ENCODE peak calls at places on chromosomes 2 and 18, in four cellular contexts. R is K562, S is IMR-90, Y is GM12878. K is an unnamed sample.

GRCh38 chr2:160077912-160078585 is 15.6 kb upstream of the PLA2R1 start:
- DNase-seq in Y (no peak), S (no peak), R (no peak), K (no peak)

GRCh38 chr2:230847883-230848388 is 16.8 kb upstream of the ITM2C start:
- DNase-seq in Y (peak; percentile 44), R (peak; percentile 77), S (peak; percentile 77), K (peak; percentile 78)

GRCh38 chr2:126543081-126543480 is 112.9 kb upstream of the GYPC start:
- DNase-seq in R (no peak), S (no peak), Y (no peak), K (no peak)

GRCh38 chr2:218418717-218419458 is at the start of gene VIL1:
- DNase-seq in S (no peak), R (no peak), Y (no peak), K (no peak)

GRCh38 chr2:217456016-217456415 is 546.8 kb downstream of the TNS1 start:
- DNase-seq in S (peak; percentile 59), R (no peak), Y (no peak), K (no peak)

GRCh38 chr2:75098856-75099255 is 100.5 kb downstream of the TACR1 start:
- DNase-seq in R (no peak), S (peak; percentile 31), Y (no peak), K (peak; percentile 28)

GRCh38 chr2:213416832-213417231 is 132.6 kb downstream of the SPAG16 start:
- DNase-seq in R (no peak), S (no peak), Y (no peak), K (no peak)

GRCh38 chr2:151767536-151767935 is 33.3 kb upstream of the NEB start:
- DNase-seq in R (peak; percentile 21), Y (no peak), S (peak; percentile 15), K (peak; percentile 32)

GRCh38 chr2:170013802-170014551 is 164.0 kb upstream of the MYO3B start:
- DNase-seq in Y (no peak), R (peak; percentile 92), S (peak; percentile 10), K (peak; percentile 85)

GRCh38 chr2:185201063-185201462 is 537.5 kb upstream of the FSIP2 start:
- DNase-seq in Y (no peak), S (no peak), R (no peak), K (no peak)

GRCh38 chr18:48042431-48042830 is 112.0 kb upstream of the SMAD2 start:
- DNase-seq in S (no peak), R (no peak), Y (no peak), K (no peak)

GRCh38 chr2:217606296-217606695 is 396.5 kb downstream of the TNS1 start:
- DNase-seq in R (no peak), Y (no peak), S (no peak), K (no peak)

GRCh38 chr18:69401475-69402218 is 959 bp downstream of the DOK6 start:
- DNase-seq in S (peak; percentile 8), R (no peak), Y (no peak), K (peak; percentile 3)

GRCh38 chr18:21053127-21053526 is 58.5 kb downstream of the ROCK1 start:
- DNase-seq in R (no peak), S (peak; percentile 90), Y (no peak), K (no peak)

GRCh38 chr2:226185613-226186211 is 613.9 kb downstream of the IRS1 start:
- DNase-seq in Y (no peak), S (peak; percentile 98), R (no peak), K (no peak)

GRCh38 chr2:60527762-60528161 is 25.7 kb downstream of the BCL11A start:
- DNase-seq in R (no peak), Y (no peak), S (no peak), K (no peak)

GRCh38 chr2:102967451-102967850 is 205.6 kb downstream of the TMEM182 start:
- DNase-seq in R (no peak), S (no peak), Y (no peak), K (no peak)

GRCh38 chr18:27185025-27185763 is at the start of gene CHST9:
- DNase-seq in S (no peak), Y (no peak), R (no peak), K (no peak)

GRCh38 chr18:27276479-27276878 is 91.4 kb upstream of the CHST9 start:
- DNase-seq in S (no peak), R (no peak), Y (no peak), K (no peak)

GRCh38 chr2:20150110-20150706 is 74.7 kb downstream of the SDC1 start:
- DNase-seq in R (no peak), S (no peak), Y (no peak), K (no peak)

GRCh38 chr2:191846787-191847620 is at the start of gene CAVIN2:
- DNase-seq in R (peak; percentile 14), Y (peak; percentile 5), S (peak; percentile 90), K (peak; percentile 100)

GRCh38 chr18:3151379-3152264 is 68.1 kb downstream of the MYOM1 start:
- DNase-seq in Y (no peak), S (peak; percentile 52), R (peak; percentile 65), K (peak; percentile 35)

GRCh38 chr18:68803371-68803770 is 5.5 kb downstream of the CCDC102B start:
- DNase-seq in S (peak; percentile 95), Y (no peak), R (no peak), K (no peak)

GRCh38 chr2:201643216-201643651 is at the start of gene TMEM237:
- DNase-seq in S (peak; percentile 16), R (peak; percentile 56), Y (no peak), K (peak; percentile 61)

GRCh38 chr2:64538764-64539433 is 14.8 kb downstream of the AFTPH start:
- DNase-seq in Y (peak; percentile 49), R (no peak), S (peak; percentile 41), K (no peak)

GRCh38 chr18:31741096-31741735 is 19.5 kb downstream of the SLC25A52 start:
- DNase-seq in S (peak; percentile 36), R (peak; percentile 34), Y (peak; percentile 16), K (peak; percentile 44)

GRCh38 chr2:54866868-54867267 is 143.4 kb downstream of the EML6 start:
- DNase-seq in Y (peak; percentile 53), R (no peak), S (no peak), K (no peak)

GRCh38 chr2:188307850-188308283 is 16.2 kb downstream of the GULP1 start:
- DNase-seq in S (no peak), Y (no peak), R (no peak), K (peak; percentile 36)

GRCh38 chr2:67548317-67549095 is 151.4 kb downstream of the ETAA1 start:
- DNase-seq in R (no peak), S (no peak), Y (no peak), K (no peak)

GRCh38 chr2:231515603-231516002 is 14.6 kb downstream of the NMUR1 start:
- DNase-seq in S (no peak), R (peak; percentile 17), Y (no peak), K (no peak)

GRCh38 chr2:157443795-157444642 is at the start of gene CYTIP:
- DNase-seq in S (no peak), R (no peak), Y (peak; percentile 91), K (no peak)

GRCh38 chr2:105369777-105370690 is 28.8 kb downstream of the FHL2 start:
- DNase-seq in S (peak; percentile 86), Y (peak; percentile 55), R (peak; percentile 67), K (peak; percentile 85)

GRCh38 chr2:41199320-41199719 is 747.4 kb upstream of the SLC8A1 start:
- DNase-seq in Y (no peak), S (no peak), R (no peak), K (no peak)

GRCh38 chr2:223366566-223366965 is 235.6 kb downstream of the SCG2 start:
- DNase-seq in Y (no peak), R (no peak), S (no peak), K (no peak)

GRCh38 chr2:157911646-157912217 is 35.6 kb upstream of the ACVR1 start:
- DNase-seq in R (no peak), S (no peak), Y (no peak), K (no peak)

GRCh38 chr2:62199392-62200125 is 3.6 kb downstream of the B3GNT2 start:
- DNase-seq in R (no peak), Y (no peak), S (peak; percentile 65), K (no peak)

GRCh38 chr18:76672627-76673026 is 149.7 kb upstream of the ZNF236 start:
- DNase-seq in S (peak; percentile 81), R (no peak), Y (no peak), K (no peak)

GRCh38 chr2:237904806-237905599 is 45.6 kb downstream of the RAMP1 start:
- DNase-seq in R (no peak), S (peak; percentile 91), Y (peak; percentile 53), K (peak; percentile 21)

GRCh38 chr18:58549814-58550339 is 79.0 kb downstream of the ALPK2 start:
- DNase-seq in S (no peak), Y (no peak), R (no peak), K (no peak)

GRCh38 chr18:58556333-58557012 is 72.4 kb downstream of the ALPK2 start:
- DNase-seq in Y (no peak), S (no peak), R (no peak), K (no peak)

GRCh38 chr18:58554404-58554803 is 74.5 kb downstream of the ALPK2 start:
- DNase-seq in R (no peak), S (no peak), Y (no peak), K (no peak)

GRCh38 chr18:58547864-58548263 is 81.0 kb downstream of the ALPK2 start:
- DNase-seq in Y (no peak), S (no peak), R (no peak), K (no peak)

GRCh38 chr18:58552057-58552461 is 76.8 kb downstream of the ALPK2 start:
- DNase-seq in Y (peak; percentile 82), S (peak; percentile 63), R (no peak), K (no peak)
- TF ChIP-seq FOS in Y (no peak), S (peak; percentile 32), R (no peak), K (no peak)

GRCh38 chr2:113278073-113278811 is 479 bp downstream of the PAX8 start:
- DNase-seq in Y (no peak), S (no peak), R (no peak), K (no peak)
- H3K4me3 ChIP-seq in Y (no peak overlapping the region), S (no peak overlapping the region), R (no peak overlapping the region), K (no peak overlapping the region)

DNA sequence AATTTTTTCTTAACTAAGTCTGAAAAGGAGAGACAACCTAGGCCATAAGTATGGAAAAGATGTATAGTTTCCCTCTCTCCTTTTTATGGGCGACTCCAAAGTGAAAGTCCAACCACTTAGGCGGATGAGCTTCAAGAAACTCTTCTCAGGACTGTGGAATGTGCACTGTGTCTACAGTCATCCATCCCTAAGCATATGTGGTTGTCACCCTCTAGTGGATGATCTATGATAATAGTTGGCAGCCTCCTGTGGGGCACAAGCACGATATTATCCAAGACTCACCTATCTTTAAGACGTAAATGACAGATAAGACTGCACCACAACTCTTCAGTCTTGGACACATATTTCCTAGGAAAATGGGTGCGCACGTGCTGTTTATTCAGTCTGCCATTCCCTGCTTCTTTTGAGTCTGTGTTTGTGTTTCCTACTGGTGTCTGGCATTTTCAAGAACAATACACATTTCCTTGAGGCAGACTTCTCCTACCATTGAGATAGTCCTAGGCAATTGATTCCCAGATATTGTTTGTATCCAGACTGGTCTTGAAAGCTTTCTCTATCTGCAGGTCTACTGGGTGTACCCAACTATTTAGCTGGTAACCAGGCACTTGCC is 145.5 kb upstream of the CTAGE1 start:
- DNase-seq in R (peak; percentile 69), S (peak; percentile 95), Y (peak; percentile 3), K (peak; percentile 95)
- H3K27ac ChIP-seq in R (no peak overlapping the region), S (no peak overlapping the region), Y (no peak overlapping the region), K (peak overlapping the region; percentile 59)

GRCh38 chr2:7933665-7934064 is 748.2 kb upstream of the ID2 start:
- DNase-seq in S (no peak), Y (no peak), R (no peak), K (no peak)
- TF ChIP-seq FOS in S (no peak), Y (no peak), R (no peak), K (no peak)

K was measured in endothelial cell of umbilical vein.